ENCODE peak calls at places on chromosome 14, in four cellular contexts. Q, D, I and T are unnamed samples.

GRCh38 chr14:64654072-64654899 is 49.9 kb upstream of the PLEKHG3 start:
- DNase-seq in Q (no peak), D (peak; percentile 76), I (no peak), T (no peak)

GRCh38 chr14:77133718-77134338 is 7.8 kb downstream of the ZDHHC22 start:
- DNase-seq in Q (peak; percentile 65), D (peak; percentile 75), I (no peak), T (peak; percentile 79)

GRCh38 chr14:58281969-58282368 is 16.4 kb upstream of the ARID4A start:
- DNase-seq in Q (no peak), D (no peak), I (no peak), T (no peak)

GRCh38 chr14:51248041-51248987 is 8.3 kb downstream of the TMX1 start:
- DNase-seq in Q (no peak), D (no peak), I (no peak), T (no peak)

GRCh38 chr14:76772300-76773187 is 11.3 kb downstream of the VASH1 start:
- DNase-seq in Q (peak; percentile 87), D (peak; percentile 99), I (no peak), T (no peak)

GRCh38 chr14:77249286-77249685 is 21.7 kb downstream of the NGB start:
- DNase-seq in Q (no peak), D (no peak), I (no peak), T (no peak)

GRCh38 chr14:77955816-77956796 is 156.2 kb downstream of the ADCK1 start:
- DNase-seq in Q (no peak), D (no peak), I (no peak), T (no peak)

GRCh38 chr14:37598085-37598972 is 2.9 kb downstream of the TTC6 start:
- DNase-seq in Q (no peak), D (no peak), I (no peak), T (no peak)

GRCh38 chr14:68599896-68600620 is 192.8 kb downstream of the ZFP36L1 start:
- DNase-seq in Q (no peak), D (no peak), I (no peak), T (no peak)
- H3K27ac ChIP-seq in Q (peak overlapping the region; percentile 90), D (no peak overlapping the region), I (peak overlapping the region; percentile 85), T (no peak overlapping the region)

DNA sequence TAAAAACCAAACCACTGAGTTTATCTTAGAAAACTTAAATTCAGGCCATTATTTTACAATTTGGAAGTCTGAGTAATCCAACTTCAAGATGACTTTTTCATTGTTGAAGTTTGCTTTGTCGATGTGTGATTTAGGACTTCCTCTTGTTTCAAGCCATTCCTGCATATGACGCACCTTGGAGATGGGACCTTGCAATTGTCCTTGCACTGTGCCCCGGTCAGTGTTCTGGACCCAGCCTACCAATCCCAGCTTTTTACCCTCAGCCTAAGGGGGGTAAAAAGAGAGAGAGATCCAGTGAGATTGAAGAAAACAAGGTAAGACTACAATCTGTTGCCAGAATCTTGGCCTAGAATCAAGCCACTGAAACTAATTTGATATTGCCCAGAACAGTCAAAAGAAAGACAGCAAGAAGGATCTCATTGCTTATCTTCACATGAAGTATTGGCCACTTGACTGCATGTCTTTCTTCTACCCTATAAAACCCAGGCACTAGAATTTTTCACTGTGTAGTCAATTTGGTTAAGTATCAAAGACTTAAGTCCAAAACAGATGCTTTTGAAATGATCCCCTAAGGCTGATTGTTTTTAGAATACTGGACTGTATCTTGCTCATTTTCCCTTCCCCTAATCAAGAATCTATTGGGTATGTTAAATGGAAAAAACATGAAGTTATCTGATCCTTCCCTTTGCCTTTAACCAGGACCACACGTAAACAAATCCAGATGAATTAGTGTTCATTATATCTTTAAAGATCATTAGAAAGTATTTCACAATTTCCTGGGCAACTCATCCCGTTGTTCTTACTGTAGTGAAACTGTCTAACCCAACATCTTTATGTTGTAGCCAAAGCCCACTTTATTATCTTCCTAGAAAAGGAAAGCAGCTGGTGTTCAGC is 2.4 kb upstream of the MLH3 start:
- DNase-seq in Q (no peak), D (no peak), I (no peak), T (no peak)
- H3K27ac ChIP-seq in Q (no peak overlapping the region), D (peak overlapping the region; percentile 29), I (no peak overlapping the region), T (no peak overlapping the region)

GRCh38 chr14:92487513-92488133 is 26.0 kb upstream of the RIN3 start:
- DNase-seq in Q (peak; percentile 21), D (no peak), I (no peak), T (no peak)
- H3K27ac ChIP-seq in Q (no peak overlapping the region), D (no peak overlapping the region), I (no peak overlapping the region), T (no peak overlapping the region)

GRCh38 chr14:22848391-22849164 is 12.2 kb downstream of the MMP14 start:
- DNase-seq in Q (peak; percentile 76), D (peak; percentile 98), I (no peak), T (peak; percentile 33)

GRCh38 chr14:22845103-22845394 is 8.7 kb downstream of the MMP14 start:
- DNase-seq in Q (no peak), D (no peak), I (no peak), T (no peak)

GRCh38 chr14:22845821-22846625 is 9.6 kb downstream of the MMP14 start:
- DNase-seq in Q (no peak), D (no peak), I (no peak), T (no peak)

GRCh38 chr14:22847661-22848341 is 11.4 kb downstream of the MMP14 start:
- DNase-seq in Q (no peak), D (peak; percentile 75), I (no peak), T (no peak)

GRCh38 chr14:22846811-22847307 is 10.5 kb downstream of the MMP14 start:
- DNase-seq in Q (no peak), D (no peak), I (no peak), T (no peak)
- H3K27ac ChIP-seq in Q (peak overlapping the region; percentile 39), D (no peak overlapping the region), I (peak overlapping the region; percentile 20), T (peak overlapping the region; percentile 99)

DNA sequence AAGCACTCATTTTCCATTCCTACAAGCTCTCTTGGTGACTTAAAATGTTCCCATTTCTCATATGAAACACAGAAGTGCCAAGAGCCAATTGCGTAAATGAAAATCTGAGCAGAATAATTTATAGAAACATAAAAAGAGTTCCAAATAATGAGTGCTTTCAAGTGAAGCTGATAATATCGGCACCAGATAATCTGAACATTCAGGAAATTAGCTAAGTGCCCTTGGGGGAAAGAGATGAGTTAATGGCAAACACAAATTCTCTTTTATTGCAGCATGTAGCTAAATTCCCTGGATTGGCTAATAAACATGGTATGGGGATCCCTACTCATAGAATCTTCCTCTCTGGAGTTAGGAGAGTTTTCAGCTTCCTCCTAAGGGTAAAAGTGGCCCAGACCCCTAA is 46.7 kb downstream of the DAD1 start:
- DNase-seq in Q (no peak), D (no peak), I (no peak), T (no peak)
- H3K27ac ChIP-seq in Q (no peak overlapping the region), D (no peak overlapping the region), I (no peak overlapping the region), T (no peak overlapping the region)

GRCh38 chr14:61452452-61452851 is 131.1 kb downstream of the PRKCH start:
- DNase-seq in Q (no peak), D (no peak), I (no peak), T (no peak)

GRCh38 chr14:61451891-61452400 is 130.6 kb downstream of the PRKCH start:
- DNase-seq in Q (no peak), D (no peak), I (no peak), T (no peak)

GRCh38 chr14:61453103-61453767 is 131.9 kb downstream of the PRKCH start:
- DNase-seq in Q (no peak), D (no peak), I (no peak), T (no peak)

GRCh38 chr14:61454545-61454944 is 133.2 kb downstream of the PRKCH start:
- DNase-seq in Q (peak; percentile 75), D (no peak), I (no peak), T (no peak)

DNA sequence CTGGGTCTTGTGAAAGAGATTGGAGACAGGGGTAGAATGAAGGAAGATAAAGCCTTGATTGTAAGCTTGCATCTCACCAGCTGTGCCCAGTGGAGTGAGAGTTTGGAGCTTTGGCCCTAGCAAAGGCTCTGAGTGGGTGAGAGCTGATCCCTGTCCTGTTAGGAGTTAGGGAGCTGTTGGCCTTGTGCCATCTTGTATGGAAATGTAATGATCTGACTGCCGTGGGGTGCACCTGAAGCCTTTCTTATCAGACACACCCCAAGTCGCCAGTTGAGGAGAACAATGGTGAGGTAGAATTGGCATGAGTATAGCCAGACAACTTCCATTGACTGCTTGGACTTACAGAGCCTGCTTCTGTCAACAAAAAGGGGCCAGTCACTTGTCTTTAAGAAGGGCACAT is 130.1 kb downstream of the PRKCH start:
- DNase-seq in Q (no peak), D (no peak), I (no peak), T (no peak)
- H3K27ac ChIP-seq in Q (no peak overlapping the region), D (no peak overlapping the region), I (no peak overlapping the region), T (no peak overlapping the region)

GRCh38 chr14:97331058-97331457 is 533.9 kb downstream of the VRK1 start:
- DNase-seq in Q (no peak), D (no peak), I (no peak), T (no peak)

GRCh38 chr14:97332591-97332984 is 535.4 kb downstream of the VRK1 start:
- DNase-seq in Q (no peak), D (no peak), I (no peak), T (no peak)

GRCh38 chr14:97329701-97330100 is 532.5 kb downstream of the VRK1 start:
- DNase-seq in Q (no peak), D (no peak), I (no peak), T (no peak)

GRCh38 chr14:97331526-97331925 is 534.3 kb downstream of the VRK1 start:
- DNase-seq in Q (no peak), D (no peak), I (no peak), T (no peak)

GRCh38 chr14:97328743-97329142 is 531.6 kb downstream of the VRK1 start:
- DNase-seq in Q (no peak), D (no peak), I (no peak), T (no peak)
- H3K27ac ChIP-seq in Q (no peak overlapping the region), D (no peak overlapping the region), I (no peak overlapping the region), T (no peak overlapping the region)